ENCODE peak calls at places on chromosomes 7 and 10, in four cellular contexts. One of them, this sample, is unnamed.

GRCh38 chr10:5117021-5117420 is 22.8 kb downstream of the AKR1C3 start:
- DNase-seq in AG10803: no peak
- DNase-seq in AG04450: no peak
- DNase-seq in left ventricle myocardium inferior: no peak
- DNase-seq in this sample: no peak

GRCh38 chr10:34821587-34822585 is 6.8 kb upstream of the PARD3 start:
- DNase-seq in left ventricle myocardium inferior: no peak
- DNase-seq in AG10803: peak; percentile 16
- DNase-seq in AG04450: no peak
- DNase-seq in this sample: no peak

GRCh38 chr7:252216-252965 is 37.6 kb upstream of the FOXL3 start:
- DNase-seq in AG04450: no peak
- DNase-seq in AG10803: no peak
- DNase-seq in left ventricle myocardium inferior: no peak
- DNase-seq in this sample: no peak

GRCh38 chr7:150356265-150356897 is 12.2 kb upstream of the REPIN1 start:
- DNase-seq in AG10803: peak; percentile 25
- DNase-seq in left ventricle myocardium inferior: no peak
- DNase-seq in AG04450: no peak
- DNase-seq in this sample: no peak

GRCh38 chr10:49572594-49573114 is 33.7 kb upstream of the ERCC6 start:
- DNase-seq in left ventricle myocardium inferior: no peak
- DNase-seq in AG10803: no peak
- DNase-seq in AG04450: no peak
- DNase-seq in this sample: no peak

GRCh38 chr7:151793531-151793935 is 83.4 kb downstream of the PRKAG2 start:
- DNase-seq in AG10803: peak; percentile 25
- DNase-seq in left ventricle myocardium inferior: peak; percentile 39
- DNase-seq in AG04450: no peak
- DNase-seq in this sample: no peak

GRCh38 chr7:30510124-30511074 is 5.8 kb upstream of the GGCT start:
- DNase-seq in left ventricle myocardium inferior: no peak
- DNase-seq in AG04450: no peak
- DNase-seq in AG10803: peak; percentile 44
- DNase-seq in this sample: no peak

GRCh38 chr10:79608505-79609375 is 2.0 kb upstream of the SFTPA1 start:
- DNase-seq in left ventricle myocardium inferior: no peak
- DNase-seq in AG04450: no peak
- DNase-seq in AG10803: peak; percentile 1
- DNase-seq in this sample: no peak

GRCh38 chr10:37765216-37765615 is 92.2 kb downstream of the ZNF248 start:
- DNase-seq in AG04450: no peak
- DNase-seq in AG10803: no peak
- DNase-seq in left ventricle myocardium inferior: no peak
- DNase-seq in this sample: no peak

GRCh38 chr10:5622586-5622985 is 43.8 kb downstream of the ASB13 start:
- DNase-seq in left ventricle myocardium inferior: no peak
- DNase-seq in AG10803: no peak
- DNase-seq in AG04450: no peak
- DNase-seq in this sample: no peak

GRCh38 chr7:137953043-137953691 is 48.7 kb downstream of the CREB3L2 start:
- DNase-seq in left ventricle myocardium inferior: no peak
- DNase-seq in AG10803: peak; percentile 87
- DNase-seq in AG04450: peak; percentile 93
- DNase-seq in this sample: no peak

GRCh38 chr7:12685550-12685949 is 1.9 kb upstream of the ARL4A start:
- DNase-seq in AG04450: no peak
- DNase-seq in left ventricle myocardium inferior: no peak
- DNase-seq in AG10803: peak; percentile 64
- DNase-seq in this sample: no peak

GRCh38 chr7:9488555-9488954 is 1055.1 kb downstream of the NXPH1 start:
- DNase-seq in AG04450: peak; percentile 6
- DNase-seq in left ventricle myocardium inferior: no peak
- DNase-seq in AG10803: peak; percentile 53
- DNase-seq in this sample: peak; percentile 3

GRCh38 chr10:32952094-32952493 is 5.9 kb downstream of the ITGB1 start:
- DNase-seq in AG10803: no peak
- DNase-seq in AG04450: no peak
- DNase-seq in left ventricle myocardium inferior: no peak
- DNase-seq in this sample: no peak

GRCh38 chr10:119633538-119634218 is 17.5 kb upstream of the BAG3 start:
- DNase-seq in AG04450: no peak
- DNase-seq in AG10803: no peak
- DNase-seq in left ventricle myocardium inferior: no peak
- DNase-seq in this sample: no peak
- TF ChIP-seq CTCF in AG04450: no peak
- TF ChIP-seq CTCF in AG10803: no peak
- TF ChIP-seq CTCF in left ventricle myocardium inferior: no peak
- TF ChIP-seq CTCF in this sample: no peak

GRCh38 chr10:31929986-31930675 is 1.5 kb upstream of the ARHGAP12 start:
- DNase-seq in AG10803: no peak
- DNase-seq in AG04450: no peak
- DNase-seq in left ventricle myocardium inferior: no peak
- DNase-seq in this sample: no peak
- TF ChIP-seq CTCF in AG10803: no peak
- TF ChIP-seq CTCF in AG04450: peak; percentile 2
- TF ChIP-seq CTCF in left ventricle myocardium inferior: no peak
- TF ChIP-seq CTCF in this sample: no peak

DNA sequence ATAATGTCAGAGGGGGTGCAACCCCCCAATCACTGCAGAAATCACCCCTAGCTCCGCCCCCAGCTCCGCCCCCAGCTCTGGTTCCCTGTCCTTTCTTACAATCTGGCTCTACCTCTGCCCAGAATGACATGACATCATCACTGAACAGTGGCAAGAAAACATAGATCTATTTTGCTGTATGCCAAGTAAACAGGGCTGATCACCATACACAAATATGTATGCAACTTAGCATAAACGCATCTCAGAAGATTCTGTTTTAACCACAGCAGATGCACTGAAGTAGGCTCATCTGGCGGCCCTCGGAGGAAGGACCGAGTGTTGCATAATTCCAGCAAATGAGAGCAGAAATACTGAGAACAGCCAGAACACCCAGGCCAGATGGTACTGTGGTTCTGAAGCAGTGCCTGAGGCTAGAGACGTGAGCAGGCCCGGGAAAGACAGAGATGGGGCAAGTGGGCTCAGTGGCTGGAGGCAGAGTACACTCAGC is 293.3 kb upstream of the KLF14 start:
- DNase-seq in left ventricle myocardium inferior: peak; percentile 50
- DNase-seq in AG10803: peak; percentile 99
- DNase-seq in AG04450: no peak
- DNase-seq in this sample: peak; percentile 94
- TF ChIP-seq CTCF in left ventricle myocardium inferior: no peak
- TF ChIP-seq CTCF in AG10803: no peak
- TF ChIP-seq CTCF in AG04450: no peak
- TF ChIP-seq CTCF in this sample: no peak

GRCh38 chr7:64307254-64308018 is 6.3 kb upstream of the ZNF736 start:
- DNase-seq in AG04450: peak; percentile 18
- DNase-seq in left ventricle myocardium inferior: peak; percentile 94
- DNase-seq in AG10803: peak; percentile 86
- DNase-seq in this sample: peak; percentile 65
- TF ChIP-seq CTCF in AG04450: no peak
- TF ChIP-seq CTCF in left ventricle myocardium inferior: peak; percentile 48
- TF ChIP-seq CTCF in AG10803: peak; percentile 8
- TF ChIP-seq CTCF in this sample: no peak